ENCODE peak calls at places on chromosomes 1 and 21, in ten cellular contexts. H is K562; S is EL; K is heart right ventricle; F is Ammon's horn; Q is AG08396; B is left ventricle myocardium inferior; X is BJ; V is GM13977; L is stimulated activated CD4-positive, alpha-beta T cell treated with anti-CD3 and anti-CD28 coated beads, Interleukin-1b, Interleukin-23, amount 100 ng/mL, for 4 hours. M is an unnamed sample.

GRCh38 chr1:230166366-230167132 is 99.5 kb downstream of the GALNT2 start:
- DNase-seq in H (no peak), S (no peak), K (no peak), F (no peak), Q (no peak), B (no peak), X (no peak), V (no peak), L (no peak), M (no peak)

GRCh38 chr1:22039594-22040347 is 12.7 kb upstream of the CDC42 start:
- DNase-seq in H (peak; percentile 39), S (peak; percentile 56), K (peak; percentile 63), F (peak; percentile 54), Q (peak; percentile 30), B (peak; percentile 69), X (no peak), V (peak; percentile 81), L (peak; percentile 58), M (peak; percentile 90)

GRCh38 chr1:180988221-180988826 is 34.3 kb downstream of the STX6 start:
- DNase-seq in H (no peak), S (no peak), K (no peak), F (peak; percentile 67), Q (no peak), B (no peak), X (no peak), V (no peak), L (no peak), M (no peak)

GRCh38 chr1:31954607-31955283 is 16.6 kb upstream of the PTP4A2 start:
- DNase-seq in H (peak; percentile 71), S (peak; percentile 96), K (peak; percentile 84), F (peak; percentile 77), Q (peak; percentile 83), B (peak; percentile 83), X (peak; percentile 79), V (peak; percentile 11), L (no peak), M (no peak)

GRCh38 chr1:237901284-237901870 is 10.7 kb upstream of the ZP4 start:
- DNase-seq in H (peak; percentile 29), S (peak; percentile 36), K (no peak), F (no peak), Q (no peak), B (no peak), X (no peak), V (peak; percentile 27), L (no peak), M (no peak)

GRCh38 chr1:19505694-19506457 is 20.5 kb upstream of the CAPZB start:
- DNase-seq in H (no peak), S (no peak), K (peak; percentile 47), F (peak; percentile 49), Q (no peak), B (peak; percentile 34), X (no peak), V (peak; percentile 44), L (no peak), M (no peak)

GRCh38 chr1:152654110-152654509 is 9.1 kb upstream of the LCE2D start:
- DNase-seq in H (peak; percentile 72), S (peak; percentile 60), K (no peak), F (peak; percentile 37), Q (peak; percentile 73), B (no peak), X (no peak), V (peak; percentile 61), L (peak; percentile 11), M (no peak)

GRCh38 chr1:6054596-6054995 is 8.9 kb downstream of the KCNAB2 start:
- DNase-seq in H (no peak), S (no peak), K (no peak), F (no peak), Q (no peak), B (no peak), X (no peak), V (no peak), L (no peak), M (no peak)

GRCh38 chr1:201850053-201850397 is 21.1 kb downstream of the IPO9 start:
- DNase-seq in H (no peak), S (peak; percentile 94), K (no peak), F (no peak), Q (peak; percentile 66), B (peak; percentile 30), X (peak; percentile 87), V (no peak), L (no peak), M (no peak)

GRCh38 chr21:34702341-34702807 is 33.6 kb downstream of the CLIC6 start:
- DNase-seq in H (no peak), S (peak; percentile 99), K (no peak), F (no peak), Q (peak; percentile 88), B (no peak), X (peak; percentile 97), V (no peak), L (no peak), M (no peak)

GRCh38 chr1:229210844-229211243 is 60.1 kb upstream of the RAB4A start:
- DNase-seq in H (no peak), S (no peak), K (no peak), F (no peak), Q (no peak), B (no peak), X (no peak), V (no peak), L (no peak), M (no peak)

GRCh38 chr1:29972664-29973063 is 736.3 kb downstream of the PTPRU start:
- DNase-seq in H (no peak), S (no peak), K (no peak), F (no peak), Q (no peak), B (no peak), X (no peak), V (no peak), L (no peak), M (no peak)

GRCh38 chr1:225578247-225578646 is 74.7 kb downstream of the ENAH start:
- DNase-seq in H (no peak), S (no peak), K (no peak), F (no peak), Q (no peak), B (no peak), X (no peak), V (no peak), L (no peak), M (no peak)

GRCh38 chr1:200867018-200867811 is 5.6 kb upstream of the GPR25 start:
- DNase-seq in H (no peak), S (no peak), K (no peak), F (no peak), Q (no peak), B (peak; percentile 29), X (no peak), V (peak; percentile 25), L (no peak), M (no peak)

GRCh38 chr21:27425172-27425571 is 458.3 kb upstream of the ADAMTS5 start:
- DNase-seq in H (no peak), S (peak; percentile 33), K (no peak), F (no peak), Q (no peak), B (no peak), X (no peak), V (no peak), L (no peak), M (no peak)

GRCh38 chr1:72009756-72010441 is 272.4 kb downstream of the NEGR1 start:
- DNase-seq in H (no peak), S (no peak), K (no peak), F (no peak), Q (no peak), B (no peak), X (no peak), V (no peak), L (no peak), M (no peak)

GRCh38 chr1:64711266-64711665 is 33.6 kb upstream of the RAVER2 start:
- DNase-seq in H (no peak), S (no peak), K (no peak), F (no peak), Q (no peak), B (no peak), X (no peak), V (no peak), L (no peak), M (no peak)

GRCh38 chr1:2231667-2232254 is 3.6 kb downstream of the SKI start:
- DNase-seq in H (peak; percentile 81), S (peak; percentile 82), K (peak; percentile 81), F (peak; percentile 81), Q (peak; percentile 86), B (peak; percentile 82), X (no peak), V (no peak), L (peak; percentile 63), M (peak; percentile 80)

GRCh38 chr1:14363707-14364413 is 234.6 kb upstream of the KAZN start:
- DNase-seq in H (no peak), S (no peak), K (no peak), F (no peak), Q (no peak), B (no peak), X (no peak), V (no peak), L (no peak), M (no peak)

GRCh38 chr1:36115200-36115669 is 9.8 kb downstream of the COL8A2 start:
- DNase-seq in H (peak; percentile 39), S (peak; percentile 89), K (no peak), F (peak; percentile 40), Q (peak; percentile 85), B (peak; percentile 33), X (peak; percentile 85), V (no peak), L (no peak), M (no peak)

GRCh38 chr1:73839922-73840321 is 358.1 kb downstream of the LRRIQ3 start:
- DNase-seq in H (no peak), S (no peak), K (no peak), F (no peak), Q (no peak), B (no peak), X (no peak), V (no peak), L (no peak), M (no peak)

GRCh38 chr21:29184047-29184446 is 53.6 kb downstream of the MAP3K7CL start:
- DNase-seq in H (no peak), S (no peak), K (no peak), F (peak; percentile 49), Q (no peak), B (no peak), X (no peak), V (no peak), L (no peak), M (no peak)

GRCh38 chr21:37916795-37917142 is 512 bp upstream of the KCNJ6 start:
- DNase-seq in H (peak; percentile 65), S (peak; percentile 29), K (no peak), F (no peak), Q (no peak), B (no peak), X (no peak), V (no peak), L (no peak), M (no peak)

GRCh38 chr1:227749225-227749624 is 14.0 kb downstream of the SNAP47 start:
- DNase-seq in H (no peak), S (no peak), K (no peak), F (no peak), Q (no peak), B (no peak), X (no peak), V (no peak), L (no peak), M (no peak)

GRCh38 chr1:99106274-99106673 is 101.6 kb upstream of the PLPPR5 start:
- DNase-seq in H (no peak), S (no peak), K (no peak), F (no peak), Q (no peak), B (no peak), X (no peak), V (no peak), L (no peak), M (no peak)

GRCh38 chr1:206094024-206094423 is 23.2 kb downstream of the AVPR1B start:
- DNase-seq in H (no peak), S (no peak), K (no peak), F (no peak), Q (no peak), B (no peak), X (no peak), V (no peak), L (no peak), M (no peak)

GRCh38 chr1:106620521-106620954 is 435.9 kb upstream of the PRMT6 start:
- DNase-seq in H (no peak), S (peak; percentile 23), K (no peak), F (peak; percentile 79), Q (no peak), B (no peak), X (no peak), V (no peak), L (no peak), M (no peak)

GRCh38 chr1:47703981-47704596 is 266.2 kb downstream of the FOXD2 start:
- DNase-seq in H (peak; percentile 31), S (peak; percentile 69), K (no peak), F (no peak), Q (peak; percentile 69), B (no peak), X (peak; percentile 23), V (no peak), L (no peak), M (no peak)